ENCODE peak calls at places on chromosome 9, in six cellular contexts. One of them, this sample, is unnamed.

GRCh38 chr9:132586830-132587483 is 4.6 kb downstream of the BARHL1 start:
- DNase-seq in tibial nerve: no peak
- DNase-seq in stimulated activated CD8-positive, alpha-beta memory T cell treated with anti-CD3 and anti-CD28 coated beads, Interleukin-15, amount 100 ng/mL, for 24 hours: no peak
- DNase-seq in glutamatergic neuron: peak; percentile 48
- DNase-seq in RWPE1: no peak
- DNase-seq in stimulated activated CD4-positive, alpha-beta T cell treated with anti-CD3 and anti-CD28 coated beads, Interleukin-4, amount 100 ng/mL, for 4 hours: no peak
- DNase-seq in this sample: no peak

GRCh38 chr9:114757984-114758383 is 47.9 kb downstream of the TNFSF15 start:
- DNase-seq in tibial nerve: no peak
- DNase-seq in stimulated activated CD8-positive, alpha-beta memory T cell treated with anti-CD3 and anti-CD28 coated beads, Interleukin-15, amount 100 ng/mL, for 24 hours: no peak
- DNase-seq in glutamatergic neuron: no peak
- DNase-seq in RWPE1: no peak
- DNase-seq in stimulated activated CD4-positive, alpha-beta T cell treated with anti-CD3 and anti-CD28 coated beads, Interleukin-4, amount 100 ng/mL, for 4 hours: no peak
- DNase-seq in this sample: no peak

GRCh38 chr9:87433853-87434252 is 63.8 kb upstream of the DAPK1 start:
- DNase-seq in tibial nerve: no peak
- DNase-seq in stimulated activated CD8-positive, alpha-beta memory T cell treated with anti-CD3 and anti-CD28 coated beads, Interleukin-15, amount 100 ng/mL, for 24 hours: no peak
- DNase-seq in glutamatergic neuron: no peak
- DNase-seq in RWPE1: no peak
- DNase-seq in stimulated activated CD4-positive, alpha-beta T cell treated with anti-CD3 and anti-CD28 coated beads, Interleukin-4, amount 100 ng/mL, for 4 hours: no peak
- DNase-seq in this sample: no peak

GRCh38 chr9:21047315-21047714 is 15.9 kb upstream of the HACD4 start:
- DNase-seq in tibial nerve: no peak
- DNase-seq in stimulated activated CD8-positive, alpha-beta memory T cell treated with anti-CD3 and anti-CD28 coated beads, Interleukin-15, amount 100 ng/mL, for 24 hours: no peak
- DNase-seq in glutamatergic neuron: no peak
- DNase-seq in RWPE1: no peak
- DNase-seq in stimulated activated CD4-positive, alpha-beta T cell treated with anti-CD3 and anti-CD28 coated beads, Interleukin-4, amount 100 ng/mL, for 4 hours: no peak
- DNase-seq in this sample: no peak

GRCh38 chr9:86187121-86187520 is 72.3 kb downstream of the C9orf153 start:
- DNase-seq in tibial nerve: no peak
- DNase-seq in stimulated activated CD8-positive, alpha-beta memory T cell treated with anti-CD3 and anti-CD28 coated beads, Interleukin-15, amount 100 ng/mL, for 24 hours: no peak
- DNase-seq in glutamatergic neuron: no peak
- DNase-seq in RWPE1: no peak
- DNase-seq in stimulated activated CD4-positive, alpha-beta T cell treated with anti-CD3 and anti-CD28 coated beads, Interleukin-4, amount 100 ng/mL, for 4 hours: no peak
- DNase-seq in this sample: no peak

GRCh38 chr9:13967011-13967410 is 346.9 kb downstream of the NFIB start:
- DNase-seq in tibial nerve: no peak
- DNase-seq in stimulated activated CD8-positive, alpha-beta memory T cell treated with anti-CD3 and anti-CD28 coated beads, Interleukin-15, amount 100 ng/mL, for 24 hours: no peak
- DNase-seq in glutamatergic neuron: no peak
- DNase-seq in RWPE1: no peak
- DNase-seq in stimulated activated CD4-positive, alpha-beta T cell treated with anti-CD3 and anti-CD28 coated beads, Interleukin-4, amount 100 ng/mL, for 4 hours: no peak
- DNase-seq in this sample: no peak

GRCh38 chr9:33463151-33463550 is 10.6 kb downstream of the NOL6 start:
- DNase-seq in tibial nerve: no peak
- DNase-seq in stimulated activated CD8-positive, alpha-beta memory T cell treated with anti-CD3 and anti-CD28 coated beads, Interleukin-15, amount 100 ng/mL, for 24 hours: no peak
- DNase-seq in glutamatergic neuron: no peak
- DNase-seq in RWPE1: no peak
- DNase-seq in stimulated activated CD4-positive, alpha-beta T cell treated with anti-CD3 and anti-CD28 coated beads, Interleukin-4, amount 100 ng/mL, for 4 hours: no peak
- DNase-seq in this sample: no peak

GRCh38 chr9:90546200-90546599 is 96.4 kb downstream of the DIRAS2 start:
- DNase-seq in tibial nerve: no peak
- DNase-seq in stimulated activated CD8-positive, alpha-beta memory T cell treated with anti-CD3 and anti-CD28 coated beads, Interleukin-15, amount 100 ng/mL, for 24 hours: no peak
- DNase-seq in glutamatergic neuron: peak; percentile 39
- DNase-seq in RWPE1: peak; percentile 80
- DNase-seq in stimulated activated CD4-positive, alpha-beta T cell treated with anti-CD3 and anti-CD28 coated beads, Interleukin-4, amount 100 ng/mL, for 4 hours: no peak
- DNase-seq in this sample: no peak

GRCh38 chr9:133303266-133304157 is 28.5 kb upstream of the ABO start:
- DNase-seq in tibial nerve: no peak
- DNase-seq in stimulated activated CD8-positive, alpha-beta memory T cell treated with anti-CD3 and anti-CD28 coated beads, Interleukin-15, amount 100 ng/mL, for 24 hours: no peak
- DNase-seq in glutamatergic neuron: no peak
- DNase-seq in RWPE1: no peak
- DNase-seq in stimulated activated CD4-positive, alpha-beta T cell treated with anti-CD3 and anti-CD28 coated beads, Interleukin-4, amount 100 ng/mL, for 4 hours: no peak
- DNase-seq in this sample: no peak

GRCh38 chr9:113299800-113300292 is 3.3 kb downstream of the RNF183 start:
- DNase-seq in tibial nerve: no peak
- DNase-seq in stimulated activated CD8-positive, alpha-beta memory T cell treated with anti-CD3 and anti-CD28 coated beads, Interleukin-15, amount 100 ng/mL, for 24 hours: no peak
- DNase-seq in glutamatergic neuron: no peak
- DNase-seq in RWPE1: no peak
- DNase-seq in stimulated activated CD4-positive, alpha-beta T cell treated with anti-CD3 and anti-CD28 coated beads, Interleukin-4, amount 100 ng/mL, for 4 hours: no peak
- DNase-seq in this sample: no peak